ENCODE peak calls at places on chromosomes 1 and 21, in six cellular contexts. One of them, this sample, is unnamed.
A peak's percentile ranks its signal among the peaks of the same experiment; 100 is the strongest.

GRCh38 chr1:30740952-30741894 is 16.4 kb downstream of the LAPTM5 start:
- DNase-seq in K562: no peak
- DNase-seq in ovary: no peak
- DNase-seq in transverse colon: no peak
- DNase-seq in uterus: no peak
- DNase-seq in prostate gland: no peak
- DNase-seq in this sample: no peak

GRCh38 chr21:38082936-38083335 is 166.7 kb upstream of the KCNJ6 start:
- DNase-seq in ovary: no peak
- DNase-seq in uterus: no peak
- DNase-seq in K562: no peak
- DNase-seq in prostate gland: no peak
- DNase-seq in transverse colon: no peak
- DNase-seq in this sample: no peak

GRCh38 chr1:100736766-100737165 is 17.2 kb downstream of the VCAM1 start:
- DNase-seq in K562: no peak
- DNase-seq in transverse colon: no peak
- DNase-seq in ovary: no peak
- DNase-seq in uterus: no peak
- DNase-seq in prostate gland: no peak
- DNase-seq in this sample: no peak

GRCh38 chr1:16158025-16158424 is 2.2 kb upstream of the EPHA2 start:
- DNase-seq in transverse colon: no peak
- DNase-seq in prostate gland: no peak
- DNase-seq in uterus: no peak
- DNase-seq in K562: no peak
- DNase-seq in ovary: no peak
- DNase-seq in this sample: no peak

GRCh38 chr21:16279658-16280581 is 550.1 kb downstream of the USP25 start:
- DNase-seq in uterus: peak; percentile 30
- DNase-seq in K562: no peak
- DNase-seq in ovary: peak; percentile 71
- DNase-seq in transverse colon: no peak
- DNase-seq in prostate gland: peak; percentile 37
- DNase-seq in this sample: no peak

GRCh38 chr1:16718908-16719533 is 21.3 kb upstream of the RNU1-4 start:
- DNase-seq in transverse colon: no peak
- DNase-seq in K562: peak; percentile 28
- DNase-seq in uterus: no peak
- DNase-seq in prostate gland: no peak
- DNase-seq in ovary: no peak
- DNase-seq in this sample: no peak

GRCh38 chr1:161073474-161074121 is 3.9 kb upstream of the ARHGAP30 start:
- DNase-seq in K562: no peak
- DNase-seq in ovary: no peak
- DNase-seq in uterus: no peak
- DNase-seq in prostate gland: peak; percentile 22
- DNase-seq in transverse colon: peak; percentile 65
- DNase-seq in this sample: no peak

GRCh38 chr1:158248122-158248521 is 6.1 kb upstream of the CD1A start:
- DNase-seq in uterus: no peak
- DNase-seq in transverse colon: peak; percentile 39
- DNase-seq in prostate gland: no peak
- DNase-seq in ovary: no peak
- DNase-seq in K562: no peak
- DNase-seq in this sample: no peak

GRCh38 chr1:192592981-192593683 is 17.6 kb downstream of the RGS1 start:
- DNase-seq in transverse colon: no peak
- DNase-seq in K562: no peak
- DNase-seq in ovary: no peak
- DNase-seq in prostate gland: no peak
- DNase-seq in uterus: no peak
- DNase-seq in this sample: no peak

GRCh38 chr1:222454782-222455181 is 93.1 kb downstream of the HHIPL2 start:
- DNase-seq in prostate gland: no peak
- DNase-seq in K562: no peak
- DNase-seq in uterus: peak; percentile 29
- DNase-seq in ovary: peak; percentile 13
- DNase-seq in transverse colon: peak; percentile 8
- DNase-seq in this sample: peak; percentile 15

GRCh38 chr1:184972281-184973055 is 1.8 kb downstream of the NIBAN1 start:
- DNase-seq in transverse colon: no peak
- DNase-seq in uterus: no peak
- DNase-seq in K562: no peak
- DNase-seq in prostate gland: no peak
- DNase-seq in ovary: no peak
- DNase-seq in this sample: no peak

GRCh38 chr1:57325117-57325516 is 98.7 kb downstream of the DAB1 start:
- DNase-seq in transverse colon: no peak
- DNase-seq in K562: no peak
- DNase-seq in uterus: no peak
- DNase-seq in ovary: no peak
- DNase-seq in prostate gland: no peak
- DNase-seq in this sample: no peak

GRCh38 chr1:160981584-160982411 is 27.2 kb upstream of the ITLN2 start:
- DNase-seq in prostate gland: no peak
- DNase-seq in uterus: no peak
- DNase-seq in ovary: no peak
- DNase-seq in K562: no peak
- DNase-seq in transverse colon: no peak
- DNase-seq in this sample: no peak

GRCh38 chr1:12345350-12346217 is 115.8 kb downstream of the VPS13D start:
- DNase-seq in transverse colon: no peak
- DNase-seq in ovary: no peak
- DNase-seq in K562: no peak
- DNase-seq in uterus: no peak
- DNase-seq in prostate gland: no peak
- DNase-seq in this sample: no peak

GRCh38 chr21:29304577-29304976 is 5.9 kb downstream of the BACH1 start:
- DNase-seq in prostate gland: no peak
- DNase-seq in uterus: no peak
- DNase-seq in K562: no peak
- DNase-seq in transverse colon: no peak
- DNase-seq in ovary: no peak
- DNase-seq in this sample: no peak

GRCh38 chr1:219039018-219039740 is 134.5 kb upstream of the LYPLAL1 start:
- DNase-seq in ovary: no peak
- DNase-seq in K562: no peak
- DNase-seq in uterus: no peak
- DNase-seq in transverse colon: no peak
- DNase-seq in prostate gland: no peak
- DNase-seq in this sample: no peak

GRCh38 chr1:94876362-94876761 is 50.5 kb downstream of the CNN3 start:
- DNase-seq in prostate gland: no peak
- DNase-seq in ovary: no peak
- DNase-seq in transverse colon: no peak
- DNase-seq in uterus: no peak
- DNase-seq in K562: no peak
- DNase-seq in this sample: no peak

GRCh38 chr1:175400811-175401210 is 208.2 kb upstream of the KIAA0040 start:
- DNase-seq in transverse colon: no peak
- DNase-seq in K562: no peak
- DNase-seq in uterus: no peak
- DNase-seq in prostate gland: no peak
- DNase-seq in ovary: no peak
- DNase-seq in this sample: no peak

GRCh38 chr21:37700641-37701202 is 215.5 kb downstream of the KCNJ6 start:
- DNase-seq in prostate gland: no peak
- DNase-seq in transverse colon: no peak
- DNase-seq in K562: peak; percentile 79
- DNase-seq in ovary: no peak
- DNase-seq in uterus: no peak
- DNase-seq in this sample: peak; percentile 89

GRCh38 chr1:19390166-19390850 is 78.2 kb downstream of the SLC66A1 start:
- DNase-seq in K562: no peak
- DNase-seq in transverse colon: no peak
- DNase-seq in prostate gland: no peak
- DNase-seq in ovary: peak; percentile 54
- DNase-seq in uterus: no peak
- DNase-seq in this sample: no peak

GRCh38 chr1:87706779-87707228 is 378.1 kb downstream of the LMO4 start:
- DNase-seq in transverse colon: no peak
- DNase-seq in ovary: no peak
- DNase-seq in K562: no peak
- DNase-seq in uterus: no peak
- DNase-seq in prostate gland: no peak
- DNase-seq in this sample: no peak

GRCh38 chr1:7677815-7678214 is 93.3 kb upstream of the VAMP3 start:
- DNase-seq in transverse colon: no peak
- DNase-seq in K562: no peak
- DNase-seq in prostate gland: no peak
- DNase-seq in uterus: no peak
- DNase-seq in ovary: no peak
- DNase-seq in this sample: no peak

GRCh38 chr1:152380932-152381331 is 21.1 kb upstream of the FLG2 start:
- DNase-seq in transverse colon: no peak
- DNase-seq in uterus: no peak
- DNase-seq in ovary: no peak
- DNase-seq in prostate gland: no peak
- DNase-seq in K562: no peak
- DNase-seq in this sample: no peak

GRCh38 chr1:176863613-176864012 is 300.9 kb downstream of the ASTN1 start:
- DNase-seq in K562: no peak
- DNase-seq in ovary: no peak
- DNase-seq in transverse colon: no peak
- DNase-seq in uterus: no peak
- DNase-seq in prostate gland: no peak
- DNase-seq in this sample: no peak

GRCh38 chr1:229241390-229241789 is 29.5 kb upstream of the RAB4A start:
- DNase-seq in prostate gland: no peak
- DNase-seq in K562: no peak
- DNase-seq in ovary: no peak
- DNase-seq in uterus: no peak
- DNase-seq in transverse colon: no peak
- DNase-seq in this sample: no peak

GRCh38 chr1:69765941-69766340 is 198.2 kb downstream of the LRRC7 start:
- DNase-seq in uterus: no peak
- DNase-seq in K562: no peak
- DNase-seq in transverse colon: no peak
- DNase-seq in ovary: no peak
- DNase-seq in prostate gland: no peak
- DNase-seq in this sample: no peak

GRCh38 chr1:30808067-30808662 is 50.6 kb upstream of the LAPTM5 start:
- DNase-seq in ovary: no peak
- DNase-seq in uterus: no peak
- DNase-seq in prostate gland: no peak
- DNase-seq in transverse colon: no peak
- DNase-seq in K562: no peak
- DNase-seq in this sample: no peak

GRCh38 chr1:201404016-201404598 is 5.0 kb upstream of the LAD1 start:
- DNase-seq in uterus: no peak
- DNase-seq in ovary: no peak
- DNase-seq in transverse colon: no peak
- DNase-seq in prostate gland: no peak
- DNase-seq in K562: no peak
- DNase-seq in this sample: no peak

GRCh38 chr1:221801773-221802516 is 60.1 kb upstream of the DUSP10 start:
- DNase-seq in ovary: no peak
- DNase-seq in prostate gland: no peak
- DNase-seq in uterus: no peak
- DNase-seq in K562: no peak
- DNase-seq in transverse colon: no peak
- DNase-seq in this sample: peak; percentile 42

GRCh38 chr1:158999301-159000069 is 10.2 kb upstream of the IFI16 start:
- DNase-seq in transverse colon: peak; percentile 57
- DNase-seq in ovary: peak; percentile 87
- DNase-seq in prostate gland: peak; percentile 85
- DNase-seq in uterus: peak; percentile 87
- DNase-seq in K562: no peak
- DNase-seq in this sample: no peak

GRCh38 chr1:31196685-31197084 is 43.0 kb downstream of the NKAIN1 start:
- DNase-seq in uterus: no peak
- DNase-seq in ovary: no peak
- DNase-seq in transverse colon: no peak
- DNase-seq in prostate gland: no peak
- DNase-seq in K562: no peak
- DNase-seq in this sample: peak; percentile 45

GRCh38 chr1:29811727-29812396 is 575.5 kb downstream of the PTPRU start:
- DNase-seq in prostate gland: no peak
- DNase-seq in K562: no peak
- DNase-seq in uterus: no peak
- DNase-seq in transverse colon: no peak
- DNase-seq in ovary: no peak
- DNase-seq in this sample: no peak

DNA sequence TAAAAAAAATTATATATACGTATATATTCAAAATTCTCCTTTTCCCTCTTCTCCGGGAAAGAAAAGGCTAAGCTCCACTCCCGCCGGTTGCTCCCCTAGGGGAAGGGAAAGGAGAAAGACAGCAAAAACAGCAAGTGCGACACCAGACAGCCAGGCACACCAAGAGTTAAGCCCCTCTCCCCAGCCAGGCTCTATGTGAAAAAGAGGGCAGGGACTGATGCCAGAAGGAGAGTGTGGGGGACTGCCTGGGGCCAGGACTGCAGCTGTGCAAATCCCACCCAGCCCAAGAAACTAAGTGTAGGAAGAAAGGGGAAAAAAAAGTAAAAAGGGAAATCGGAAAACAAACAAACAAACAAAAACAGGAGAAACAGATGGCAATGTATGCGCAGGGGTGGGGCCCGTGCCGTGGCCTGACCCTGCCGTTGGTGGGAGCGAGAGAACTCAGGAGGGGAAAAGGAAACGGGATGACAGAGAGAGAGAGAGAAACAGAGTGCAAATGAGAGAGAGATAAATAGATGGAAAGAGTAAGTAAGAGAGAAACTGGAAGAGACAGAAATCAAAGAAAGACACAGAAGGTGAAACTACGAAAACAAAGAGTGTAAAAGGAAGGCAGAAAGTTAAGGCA is 27.6 kb upstream of the FMO1 start:
- DNase-seq in K562: no peak
- DNase-seq in transverse colon: no peak
- DNase-seq in uterus: no peak
- DNase-seq in prostate gland: no peak
- DNase-seq in ovary: peak; percentile 26
- DNase-seq in this sample: no peak
- TF ChIP-seq POLR2A in K562: no peak
- TF ChIP-seq POLR2A in transverse colon: no peak
- TF ChIP-seq POLR2A in uterus: no peak
- TF ChIP-seq POLR2A in prostate gland: no peak
- TF ChIP-seq POLR2A in ovary: no peak
- TF ChIP-seq POLR2A in this sample: no peak

GRCh38 chr1:196887515-196888239 is at the start of gene CFHR4:
- DNase-seq in K562: no peak
- DNase-seq in transverse colon: no peak
- DNase-seq in prostate gland: no peak
- DNase-seq in ovary: no peak
- DNase-seq in uterus: no peak
- DNase-seq in this sample: no peak
- TF ChIP-seq POLR2A in K562: no peak
- TF ChIP-seq POLR2A in transverse colon: no peak
- TF ChIP-seq POLR2A in prostate gland: no peak
- TF ChIP-seq POLR2A in ovary: no peak
- TF ChIP-seq POLR2A in uterus: no peak
- TF ChIP-seq POLR2A in this sample: no peak

GRCh38 chr1:51512120-51512519 is 6.9 kb downstream of the EPS15 start:
- DNase-seq in prostate gland: no peak
- DNase-seq in uterus: no peak
- DNase-seq in K562: no peak
- DNase-seq in transverse colon: no peak
- DNase-seq in ovary: no peak
- DNase-seq in this sample: no peak
- TF ChIP-seq POLR2A in prostate gland: no peak
- TF ChIP-seq POLR2A in uterus: no peak
- TF ChIP-seq POLR2A in K562: no peak
- TF ChIP-seq POLR2A in transverse colon: no peak
- TF ChIP-seq POLR2A in ovary: no peak
- TF ChIP-seq POLR2A in this sample: no peak

GRCh38 chr1:169794530-169795416 is at the start of gene METTL18:
- DNase-seq in uterus: peak; percentile 92
- DNase-seq in K562: peak; percentile 94
- DNase-seq in prostate gland: peak; percentile 93
- DNase-seq in transverse colon: peak; percentile 93
- DNase-seq in ovary: peak; percentile 86
- DNase-seq in this sample: peak; percentile 82
- TF ChIP-seq POLR2A in uterus: peak; percentile 23
- TF ChIP-seq POLR2A in K562: peak; percentile 93
- TF ChIP-seq POLR2A in prostate gland: no peak
- TF ChIP-seq POLR2A in transverse colon: peak; percentile 47
- TF ChIP-seq POLR2A in ovary: peak; percentile 41
- TF ChIP-seq POLR2A in this sample: no peak

This sample was measured in H54.